ENCODE peak calls at places on chromosomes 7 and 10, in six cellular contexts. K, E, H, P, J and X are unnamed samples.
A peak's percentile ranks its signal among the peaks of the same experiment; 100 is the strongest.

GRCh38 chr7:138235207-138235606 is 158.9 kb downstream of the AKR1D1 start:
- DNase-seq in J (no peak), E (no peak), H (no peak), K (no peak), P (no peak), X (no peak)

GRCh38 chr10:16986406-16987128 is 143.0 kb downstream of the CUBN start:
- DNase-seq in P (peak; percentile 92), K (no peak), E (no peak), H (no peak), J (peak; percentile 16), X (no peak)

GRCh38 chr10:110279062-110279986 is 25.4 kb downstream of the SMNDC1 start:
- DNase-seq in J (peak; percentile 7), H (no peak), P (peak; percentile 78), K (no peak), E (no peak), X (peak; percentile 53)

GRCh38 chr7:7764515-7765138 is 46.2 kb upstream of the RPA3 start:
- DNase-seq in K (no peak), E (no peak), P (no peak), H (no peak), J (no peak), X (no peak)

GRCh38 chr7:116576350-116577319 is 51.8 kb downstream of the CAV1 start:
- DNase-seq in P (peak; percentile 76), E (no peak), K (no peak), H (no peak), J (no peak), X (no peak)

GRCh38 chr7:143901360-143901709 is 641 bp downstream of the TCAF1 start:
- DNase-seq in E (no peak), K (peak; percentile 25), P (no peak), J (no peak), H (no peak), X (no peak)

GRCh38 chr7:67105382-67105781 is 108.7 kb downstream of the TYW1 start:
- DNase-seq in J (no peak), H (no peak), E (no peak), P (no peak), K (no peak), X (no peak)

GRCh38 chr7:35993663-35994622 is 159.1 kb upstream of the EEPD1 start:
- DNase-seq in K (no peak), J (no peak), H (no peak), E (no peak), P (peak; percentile 22), X (no peak)

GRCh38 chr10:6211341-6212265 is 8.9 kb downstream of the PFKFB3 start:
- DNase-seq in H (no peak), K (no peak), E (no peak), P (no peak), J (peak; percentile 70), X (no peak)

GRCh38 chr7:17021205-17021604 is 139.4 kb upstream of the AGR3 start:
- DNase-seq in J (no peak), K (no peak), P (no peak), E (no peak), H (no peak), X (peak; percentile 55)

GRCh38 chr7:34757570-34758110 is 99.6 kb downstream of the NPSR1 start:
- DNase-seq in H (no peak), E (no peak), J (no peak), K (no peak), P (no peak), X (no peak)

GRCh38 chr10:9229702-9230101 is 1175.2 kb downstream of the GATA3 start:
- DNase-seq in P (no peak), H (no peak), K (no peak), E (no peak), J (no peak), X (no peak)

GRCh38 chr10:124648738-124649137 is 95.4 kb downstream of the FAM53B start:
- DNase-seq in J (peak; percentile 55), E (no peak), P (peak; percentile 34), H (peak; percentile 29), K (no peak), X (no peak)